ENCODE peak calls at places on chromosomes 16 and 17, in four cellular contexts. L is NCI-H1436, F is HFF-Myc, R is mesendoderm. S is an unnamed sample.

GRCh38 chr17:63919311-63919723 is 678 bp upstream of the GH1 start:
- DNase-seq in L (peak), F (peak), R (peak), S (peak)

GRCh38 chr16:4477966-4478365 is 1.8 kb downstream of the HMOX2 start:
- DNase-seq in L (no peak), F (no peak), R (peak), S (no peak)

GRCh38 chr17:10843806-10844205 is 5.9 kb upstream of the PIRT start:
- DNase-seq in L (no peak), F (no peak), R (peak), S (no peak)

GRCh38 chr16:6857575-6857974 is 475.1 kb upstream of the RBFOX1 start:
- DNase-seq in L (no peak), F (no peak), R (no peak), S (no peak)

GRCh38 chr16:30399435-30400186 is 4.4 kb downstream of the ZNF48 start:
- DNase-seq in L (no peak), F (no peak), R (peak), S (no peak)

GRCh38 chr16:57824880-57825279 is 22.6 kb upstream of the KIFC3 start:
- DNase-seq in L (no peak), F (no peak), R (peak), S (no peak)

GRCh38 chr17:16100737-16101400 is 101.2 kb downstream of the TTC19 start:
- DNase-seq in L (no peak), F (no peak), R (peak), S (no peak)

GRCh38 chr16:85279402-85279801 is 167.1 kb upstream of the CIBAR2 start:
- DNase-seq in L (no peak), F (no peak), R (no peak), S (no peak)

GRCh38 chr17:16033729-16034349 is 34.2 kb downstream of the TTC19 start:
- DNase-seq in L (no peak), F (no peak), R (no peak), S (no peak)

GRCh38 chr16:2710711-2711231 is 9.3 kb downstream of the PRSS27 start:
- DNase-seq in L (no peak), F (no peak), R (no peak), S (no peak)

GRCh38 chr16:12904041-12904671 is 2.8 kb downstream of the SHISA9 start:
- DNase-seq in L (no peak), F (no peak), R (peak), S (no peak)

GRCh38 chr16:2081685-2082084 is 33.9 kb downstream of the TSC2 start:
- DNase-seq in L (no peak), F (no peak), R (no peak), S (no peak)

GRCh38 chr17:80869476-80869875 is 122.2 kb upstream of the CHMP6 start:
- DNase-seq in L (no peak), F (no peak), R (no peak), S (no peak)

GRCh38 chr16:15460601-15461000 is 26.2 kb downstream of the BMERB1 start:
- DNase-seq in L (no peak), F (no peak), R (no peak), S (no peak)

GRCh38 chr17:37493249-37494027 is 3.7 kb downstream of the DUSP14 start:
- DNase-seq in L (no peak), F (no peak), R (no peak), S (no peak)

GRCh38 chr17:1241904-1242303 is 28.3 kb upstream of the BHLHA9 start:
- DNase-seq in L (peak), F (peak), R (no peak), S (peak)

GRCh38 chr16:84548508-84548907 is 44.0 kb upstream of the MEAK7 start:
- DNase-seq in L (no peak), F (no peak), R (peak), S (no peak)

GRCh38 chr16:89093602-89094251 is at the start of gene ACSF3:
- DNase-seq in L (no peak), F (no peak), R (peak), S (peak)

GRCh38 chr16:85612191-85612800 is 826 bp upstream of the GSE1 start:
- DNase-seq in L (no peak), F (peak), R (no peak), S (peak)

GRCh38 chr16:28297784-28298510 is 5.6 kb downstream of the SBK1 start:
- DNase-seq in L (no peak), F (no peak), R (no peak), S (no peak)

GRCh38 chr16:48300391-48300856 is 53.1 kb upstream of the ABCC11 start:
- DNase-seq in L (no peak), F (no peak), R (peak), S (no peak)

GRCh38 chr17:39960406-39961053 is 2.3 kb upstream of the GSDMA start:
- DNase-seq in L (no peak), F (no peak), R (no peak), S (peak)

GRCh38 chr17:61426482-61427304 is 25.5 kb upstream of the TBX4 start:
- DNase-seq in L (no peak), F (no peak), R (no peak), S (no peak)

GRCh38 chr16:51095114-51095872 is 55.8 kb downstream of the SALL1 start:
- DNase-seq in L (no peak), F (no peak), R (peak), S (no peak)

GRCh38 chr17:68790481-68790880 is 164.7 kb downstream of the ABCA8 start:
- DNase-seq in L (no peak), F (no peak), R (no peak), S (no peak)

GRCh38 chr17:50981279-50981678 is 115.1 kb upstream of the TOB1 start:
- DNase-seq in L (no peak), F (no peak), R (no peak), S (no peak)

GRCh38 chr17:3544365-3544764 is 13.2 kb downstream of the TRPV3 start:
- DNase-seq in L (no peak), F (no peak), R (no peak), S (no peak)

GRCh38 chr17:81119223-81120148 is 45.8 kb upstream of the PVALEF start:
- DNase-seq in L (peak), F (peak), R (peak), S (peak)

GRCh38 chr16:87918314-87918713 is 18.0 kb downstream of the CA5A start:
- DNase-seq in L (no peak), F (no peak), R (no peak), S (no peak)

GRCh38 chr17:55585629-55586028 is 74.4 kb upstream of the SMIM36 start:
- DNase-seq in L (no peak), F (no peak), R (no peak), S (no peak)

GRCh38 chr16:11325404-11326083 is 19.7 kb upstream of the RMI2 start:
- DNase-seq in L (no peak), F (no peak), R (no peak), S (no peak)

GRCh38 chr17:61809816-61810392 is 53.4 kb downstream of the BRIP1 start:
- DNase-seq in L (peak), F (no peak), R (no peak), S (peak)

GRCh38 chr16:72247821-72248253 is 75.9 kb upstream of the PMFBP1 start:
- DNase-seq in L (no peak), F (no peak), R (no peak), S (no peak)

GRCh38 chr17:82551779-82552457 is 32.4 kb downstream of the FOXK2 start:
- DNase-seq in L (peak), F (no peak), R (peak), S (peak)

GRCh38 chr16:84922351-84923135 is 88.8 kb downstream of the ZDHHC7 start:
- DNase-seq in L (peak), F (no peak), R (no peak), S (peak)

S was measured in NCI-H146.